ENCODE peak calls at places on chromosomes 3 and 15, in five cellular contexts. S is hepatocyte; Z is activated naive CD4-positive, alpha-beta T cell treated with anti-CD3 and anti-CD28 coated beads, Interleukin-2, amount 10 ng/mL, durations not matched to agents 7 days and 5 days; G is fibroblast of the aortic adventitia; L is NCI-H2081. K is an unnamed sample.

GRCh38 chr15:43094416-43095039 is 11.3 kb downstream of the UBR1 start:
- DNase-seq in L (no peak), S (no peak), G (no peak), Z (no peak), K (no peak)

GRCh38 chr3:100254168-100254777 is 6.5 kb upstream of the TBC1D23 start:
- DNase-seq in G (peak), Z (peak), S (peak), L (peak), K (peak)

GRCh38 chr3:123447749-123448502 is 964 bp downstream of the ADCY5 start:
- DNase-seq in Z (peak), S (peak), G (no peak), L (no peak), K (no peak)

GRCh38 chr15:74815121-74815933 is 2.7 kb downstream of the LMAN1L start:
- DNase-seq in G (no peak), S (no peak), L (no peak), Z (no peak), K (no peak)

GRCh38 chr15:41281236-41281635 is 50.2 kb downstream of the CHP1 start:
- DNase-seq in G (peak), S (peak), Z (no peak), L (no peak), K (peak)

GRCh38 chr3:81485444-81485865 is 276.0 kb downstream of the GBE1 start:
- DNase-seq in S (peak), G (peak), L (no peak), Z (no peak), K (peak)

GRCh38 chr3:146139586-146140110 is 21.3 kb downstream of the PLOD2 start:
- DNase-seq in L (no peak), S (no peak), Z (no peak), G (peak), K (no peak)

GRCh38 chr3:119098620-119099222 is 47.2 kb upstream of the TEX55 start:
- DNase-seq in S (peak), G (peak), L (peak), Z (no peak), K (peak)

GRCh38 chr3:94512876-94513275 is 450.0 kb downstream of the NSUN3 start:
- DNase-seq in Z (no peak), G (no peak), S (no peak), L (no peak), K (no peak)

GRCh38 chr3:127888564-127889107 is 26.4 kb upstream of the KBTBD12 start:
- DNase-seq in Z (no peak), S (no peak), L (no peak), G (no peak), K (peak)

GRCh38 chr15:85282504-85283115 is 97.8 kb upstream of the AKAP13 start:
- DNase-seq in L (no peak), G (peak), Z (no peak), S (no peak), K (peak)

GRCh38 chr15:90553248-90553745 is 23.6 kb downstream of the CRTC3 start:
- DNase-seq in S (no peak), Z (no peak), G (peak), L (no peak), K (peak)

GRCh38 chr3:64684715-64685261 is 3.0 kb downstream of the ADAMTS9 start:
- DNase-seq in L (no peak), S (peak), G (peak), Z (no peak), K (peak)

GRCh38 chr3:10417849-10418248 is 87.5 kb downstream of the ATP2B2 start:
- DNase-seq in L (no peak), Z (no peak), G (peak), S (no peak), K (peak)

GRCh38 chr3:88002448-88002847 is 56.4 kb downstream of the CGGBP1 start:
- DNase-seq in Z (no peak), L (no peak), S (no peak), G (peak), K (peak)

GRCh38 chr3:32009101-32009500 is 27.6 kb downstream of the ZNF860 start:
- DNase-seq in S (no peak), L (no peak), G (no peak), Z (no peak), K (no peak)

GRCh38 chr3:183537295-183537730 is 18.2 kb downstream of the KLHL6 start:
- DNase-seq in G (peak), Z (no peak), L (no peak), S (no peak), K (peak)

GRCh38 chr3:127115691-127116351 is 77.1 kb upstream of the PRR23E start:
- DNase-seq in G (no peak), S (no peak), Z (no peak), L (no peak), K (no peak)

GRCh38 chr3:141410861-141411771 is 42.8 kb downstream of the ZBTB38 start:
- DNase-seq in L (no peak), S (no peak), G (peak), Z (peak), K (peak)

GRCh38 chr3:115693868-115694267 is 70.6 kb downstream of the GAP43 start:
- DNase-seq in L (no peak), Z (no peak), G (no peak), S (no peak), K (no peak)

GRCh38 chr15:70770863-70771262 is 7.5 kb upstream of the UACA start:
- DNase-seq in Z (no peak), S (no peak), L (no peak), G (no peak), K (no peak)

GRCh38 chr3:55486857-55487375 is at the start of gene WNT5A:
- DNase-seq in L (no peak), G (peak), Z (no peak), S (peak), K (peak)

GRCh38 chr3:47082519-47082918 is 81.4 kb downstream of the SETD2 start:
- DNase-seq in G (no peak), Z (no peak), S (no peak), L (no peak), K (peak)

GRCh38 chr3:172522871-172523818 is at the start of gene TNFSF10:
- DNase-seq in L (no peak), G (peak), S (peak), Z (peak), K (no peak)

GRCh38 chr3:197801801-197802504 is 10.9 kb downstream of the LRCH3 start:
- DNase-seq in L (peak), G (peak), Z (peak), S (no peak), K (peak)

GRCh38 chr15:74826372-74826819 is at the start of gene CPLX3:
- DNase-seq in L (no peak), Z (peak), S (peak), G (no peak), K (peak)

GRCh38 chr15:45603881-45604280 is 16.7 kb downstream of the BLOC1S6 start:
- DNase-seq in L (no peak), S (no peak), G (no peak), Z (no peak), K (no peak)

GRCh38 chr3:178562869-178563232 is 26.6 kb downstream of the KCNMB2 start:
- DNase-seq in Z (no peak), S (no peak), G (no peak), L (no peak), K (peak)

GRCh38 chr3:182710557-182711157 is 82.6 kb upstream of the ATP11B start:
- DNase-seq in G (peak), L (peak), S (peak), Z (no peak), K (peak)